ENCODE peak calls at places on chromosomes 7 and 10, in four cellular contexts. D is stimulated activated naive CD8-positive, alpha-beta T cell treated with anti-CD3 and anti-CD28 coated beads, Interleukin-15, amount 100 ng/mL, for 72 hours; H is NCI-H748 treated with DMSO at 0.1 percent for 48 hours; G is upper lobe of right lung. U is an unnamed sample.

GRCh38 chr10:63887026-63887589 is 365.9 kb downstream of the REEP3 start:
- DNase-seq in G (no peak), H (no peak), D (no peak), U (no peak)

GRCh38 chr10:133534417-133534816 is 7.3 kb downstream of the CYP2E1 start:
- DNase-seq in D (no peak), H (no peak), G (no peak), U (no peak)

GRCh38 chr7:46210467-46210866 is 289.4 kb upstream of the IGFBP3 start:
- DNase-seq in H (no peak), G (no peak), D (no peak), U (no peak)

GRCh38 chr7:79055722-79056415 is 397.6 kb downstream of the MAGI2 start:
- DNase-seq in D (no peak), H (peak), G (no peak), U (peak)

GRCh38 chr10:119489572-119490326 is 52.8 kb downstream of the RGS10 start:
- DNase-seq in G (no peak), D (peak), H (peak), U (no peak)

GRCh38 chr10:32413513-32413912 is 32.4 kb upstream of the CCDC7 start:
- DNase-seq in H (no peak), G (no peak), D (peak), U (no peak)

GRCh38 chr7:18352339-18353255 is 143.0 kb upstream of the HDAC9 start:
- DNase-seq in H (peak), G (no peak), D (peak), U (no peak)

GRCh38 chr7:110534241-110534931 is 556.5 kb upstream of the LRRN3 start:
- DNase-seq in D (no peak), H (peak), G (no peak), U (no peak)

GRCh38 chr10:24463683-24464426 is 254.9 kb downstream of the KIAA1217 start:
- DNase-seq in G (no peak), D (peak), H (no peak), U (no peak)

GRCh38 chr10:113680172-113681111 is 730 bp downstream of the CASP7 start:
- DNase-seq in D (peak), H (no peak), G (peak), U (peak)

GRCh38 chr7:55185941-55186609 is 167.3 kb downstream of the EGFR start:
- DNase-seq in H (no peak), G (no peak), D (no peak), U (no peak)

GRCh38 chr7:155580367-155580766 is 34.0 kb upstream of the CNPY1 start:
- DNase-seq in G (no peak), H (no peak), D (peak), U (no peak)

GRCh38 chr10:34967411-34967880 is 122.7 kb downstream of the CUL2 start:
- DNase-seq in H (no peak), D (no peak), G (no peak), U (peak)

U was measured in kidney.